ENCODE peak calls at places on chromosomes 12 and 14, in nine cellular contexts. X, R, G, L, T, N, E, J and U are unnamed samples.

GRCh38 chr12:23771230-23771949 is 178.1 kb downstream of the SOX5 start:
- DNase-seq in N (no peak), G (no peak), L (no peak), E (no peak), R (no peak), T (peak), J (no peak), X (no peak), U (no peak)

GRCh38 chr12:120686151-120686689 is 729 bp upstream of the MLEC start:
- DNase-seq in G (peak), T (peak), L (peak), J (peak), R (peak), N (peak), X (peak), E (peak), U (peak)

GRCh38 chr12:111408686-111409402 is 3.1 kb downstream of the SH2B3 start:
- DNase-seq in E (no peak), L (no peak), T (no peak), G (no peak), R (no peak), N (no peak), X (no peak), J (no peak), U (no peak)

GRCh38 chr14:105258846-105259245 is 10.5 kb downstream of the BTBD6 start:
- DNase-seq in N (no peak), G (no peak), T (no peak), X (no peak), R (no peak), L (no peak), E (peak), J (no peak), U (no peak)

GRCh38 chr12:64180951-64181350 is 41.1 kb downstream of the KICS2 start:
- DNase-seq in R (no peak), L (no peak), E (no peak), J (no peak), N (no peak), T (peak), X (no peak), G (no peak), U (no peak)

GRCh38 chr12:59570134-59570533 is 25.7 kb upstream of the SLC16A7 start:
- DNase-seq in L (no peak), X (no peak), E (no peak), J (no peak), T (no peak), R (no peak), N (no peak), G (no peak), U (no peak)

GRCh38 chr14:31208546-31209424 is 1.2 kb upstream of the HECTD1 start:
- DNase-seq in X (no peak), J (peak), E (peak), G (no peak), L (no peak), T (no peak), N (no peak), R (no peak), U (no peak)

GRCh38 chr14:100393362-100393761 is 70.2 kb downstream of the SLC25A47 start:
- DNase-seq in R (no peak), N (no peak), J (no peak), X (no peak), L (no peak), T (no peak), G (no peak), E (no peak), U (no peak)

GRCh38 chr12:45582536-45582935 is 147.0 kb upstream of the ARID2 start:
- DNase-seq in R (no peak), T (no peak), L (no peak), N (no peak), E (no peak), G (no peak), X (no peak), J (no peak), U (peak)

GRCh38 chr12:42862055-42862454 is 272.5 kb upstream of the PRICKLE1 start:
- DNase-seq in G (no peak), E (no peak), J (no peak), N (no peak), R (no peak), X (no peak), L (no peak), T (peak), U (no peak)